ENCODE peak calls at places on chromosomes 6 and 20, in seven cellular contexts. Z is stimulated activated CD4-positive, alpha-beta T cell treated with anti-CD3 and anti-CD28 coated beads, Interleukin-4, amount 100 ng/mL, for 1 hour; B is astrocyte; G is GM12891; O is NCI-H446 treated with DMSO at 0.1 percent for 48 hours; E is CD8-positive, alpha-beta T cell; M is GM04504. P is an unnamed sample.

GRCh38 chr6:165568326-165568725 is 94.7 kb downstream of the PDE10A start:
- DNase-seq in Z (no peak), B (no peak), G (no peak), O (no peak), E (no peak), M (no peak), P (no peak)

GRCh38 chr20:54184920-54185626 is 11.3 kb upstream of the CYP24A1 start:
- DNase-seq in Z (no peak), B (no peak), G (no peak), O (no peak), E (no peak), M (no peak), P (no peak)

GRCh38 chr20:23340524-23340923 is 10.1 kb upstream of the NXT1 start:
- DNase-seq in Z (no peak), B (peak), G (peak), O (peak), E (no peak), M (no peak), P (no peak)

GRCh38 chr6:118725944-118726343 is 74.6 kb upstream of the CEP85L start:
- DNase-seq in Z (peak), B (no peak), G (no peak), O (no peak), E (peak), M (no peak), P (peak)

GRCh38 chr20:60993647-60994046 is 258.4 kb upstream of the CDH4 start:
- DNase-seq in Z (no peak), B (no peak), G (no peak), O (no peak), E (no peak), M (no peak), P (no peak)

GRCh38 chr6:89132087-89132486 is 13.8 kb upstream of the PM20D2 start:
- DNase-seq in Z (no peak), B (no peak), G (no peak), O (no peak), E (no peak), M (no peak), P (no peak)

GRCh38 chr6:80179691-80180090 is 73.2 kb downstream of the BCKDHB start:
- DNase-seq in Z (no peak), B (no peak), G (no peak), O (no peak), E (no peak), M (no peak), P (no peak)

GRCh38 chr20:823326-823902 is 10.1 kb upstream of the FAM110A start:
- DNase-seq in Z (no peak), B (no peak), G (no peak), O (no peak), E (no peak), M (no peak), P (no peak)

GRCh38 chr20:51767867-51768758 is at the start of gene ATP9A:
- DNase-seq in Z (no peak), B (peak), G (no peak), O (no peak), E (no peak), M (no peak), P (no peak)

GRCh38 chr6:169190144-169190584 is 63.5 kb downstream of the THBS2 start:
- DNase-seq in Z (no peak), B (peak), G (no peak), O (no peak), E (no peak), M (peak), P (no peak)

GRCh38 chr20:52905235-52905634 is 66.9 kb upstream of the TSHZ2 start:
- DNase-seq in Z (no peak), B (no peak), G (no peak), O (peak), E (no peak), M (no peak), P (no peak)

GRCh38 chr20:23296841-23297701 is 53.5 kb upstream of the NXT1 start:
- DNase-seq in Z (no peak), B (no peak), G (no peak), O (no peak), E (no peak), M (peak), P (no peak)

GRCh38 chr20:6265204-6265904 is 142.5 kb upstream of the FERMT1 start:
- DNase-seq in Z (no peak), B (peak), G (no peak), O (no peak), E (no peak), M (peak), P (no peak)

GRCh38 chr20:53741726-53742028 is 148.0 kb upstream of the ZNF217 start:
- DNase-seq in Z (no peak), B (no peak), G (no peak), O (no peak), E (no peak), M (no peak), P (no peak)

GRCh38 chr6:168895102-168895812 is 358.4 kb downstream of the THBS2 start:
- DNase-seq in Z (peak), B (peak), G (peak), O (no peak), E (peak), M (peak), P (peak)

GRCh38 chr6:170405311-170405975 is 98.9 kb downstream of the FAM120B start:
- DNase-seq in Z (no peak), B (peak), G (no peak), O (no peak), E (no peak), M (peak), P (no peak)

GRCh38 chr20:50189681-50190250 is 864 bp upstream of the CEBPB start:
- DNase-seq in Z (peak), B (no peak), G (no peak), O (no peak), E (no peak), M (no peak), P (peak)

GRCh38 chr6:122130026-122130348 is 269.5 kb upstream of the HSF2 start:
- DNase-seq in Z (no peak), B (no peak), G (no peak), O (no peak), E (no peak), M (no peak), P (no peak)

GRCh38 chr20:33803921-33804337 is 7.2 kb upstream of the CHMP4B start:
- DNase-seq in Z (no peak), B (peak), G (no peak), O (no peak), E (no peak), M (peak), P (no peak)

GRCh38 chr20:21048841-21049273 is 57.3 kb downstream of the LINC00237 start:
- DNase-seq in Z (peak), B (no peak), G (peak), O (no peak), E (peak), M (peak), P (peak)

GRCh38 chr6:76940186-76940585 is 523.1 kb downstream of the HTR1B start:
- DNase-seq in Z (no peak), B (no peak), G (no peak), O (no peak), E (no peak), M (no peak), P (no peak)

GRCh38 chr6:148441454-148441911 is 98.8 kb downstream of the SASH1 start:
- DNase-seq in Z (no peak), B (peak), G (no peak), O (no peak), E (no peak), M (peak), P (no peak)

GRCh38 chr20:32970973-32971300 is 33.3 kb downstream of the SUN5 start:
- DNase-seq in Z (no peak), B (no peak), G (no peak), O (no peak), E (no peak), M (no peak), P (no peak)

GRCh38 chr6:118565317-118565960 is 17.3 kb downstream of the PLN start:
- DNase-seq in Z (no peak), B (no peak), G (peak), O (no peak), E (no peak), M (no peak), P (no peak)

GRCh38 chr6:34572585-34572984 is 16.5 kb upstream of the SPDEF start:
- DNase-seq in Z (no peak), B (no peak), G (no peak), O (no peak), E (no peak), M (no peak), P (no peak)

GRCh38 chr20:41232971-41233926 is 84.3 kb downstream of the ZHX3 start:
- DNase-seq in Z (no peak), B (peak), G (no peak), O (peak), E (no peak), M (peak), P (no peak)

GRCh38 chr6:77131426-77131825 is 331.9 kb downstream of the HTR1B start:
- DNase-seq in Z (no peak), B (no peak), G (no peak), O (no peak), E (no peak), M (no peak), P (no peak)

GRCh38 chr6:77965449-77965848 is 312.6 kb downstream of the MEI4 start:
- DNase-seq in Z (no peak), B (no peak), G (no peak), O (no peak), E (no peak), M (no peak), P (no peak)

GRCh38 chr6:121858976-121859375 is 423.5 kb downstream of the GJA1 start:
- DNase-seq in Z (no peak), B (no peak), G (no peak), O (no peak), E (no peak), M (no peak), P (no peak)

GRCh38 chr6:105431226-105431625 is 28.3 kb upstream of the PREP start:
- DNase-seq in Z (no peak), B (no peak), G (no peak), O (no peak), E (no peak), M (no peak), P (peak)

GRCh38 chr6:129032602-129033001 is 149.7 kb downstream of the LAMA2 start:
- DNase-seq in Z (no peak), B (no peak), G (no peak), O (no peak), E (no peak), M (peak), P (no peak)

GRCh38 chr6:130513770-130514169 is 148.0 kb downstream of the TMEM200A start:
- DNase-seq in Z (no peak), B (peak), G (no peak), O (no peak), E (peak), M (peak), P (peak)